ENCODE peak calls at places on chromosomes 4 and X, in four cellular contexts. L, N, W and R are unnamed samples.

GRCh38 chr4:68885545-68885944 is 66.1 kb downstream of the UGT2A3 start:
- DNase-seq in L (no peak), N (no peak), W (no peak), R (no peak)

GRCh38 chr4:109046549-109047171 is 255.8 kb downstream of the COL25A1 start:
- DNase-seq in L (no peak), N (peak), W (no peak), R (peak)

GRCh38 chr4:13544556-13545393 is 467 bp upstream of the NKX3-2 start:
- DNase-seq in L (peak), N (peak), W (no peak), R (peak)

GRCh38 chr4:65453398-65453797 is 216.9 kb downstream of the EPHA5 start:
- DNase-seq in L (no peak), N (no peak), W (no peak), R (no peak)

GRCh38 chr4:3516061-3516835 is 16.0 kb downstream of the LRPAP1 start:
- DNase-seq in L (no peak), N (no peak), W (no peak), R (no peak)

GRCh38 chr4:96342790-96343455 is 503.0 kb downstream of the PDHA2 start:
- DNase-seq in L (no peak), N (no peak), W (no peak), R (no peak)

GRCh38 chr4:110638347-110638746 is 15.5 kb upstream of the PITX2 start:
- DNase-seq in L (no peak), N (no peak), W (no peak), R (no peak)

GRCh38 chr4:74777531-74777930 is 16.8 kb downstream of the BTC start:
- DNase-seq in L (no peak), N (no peak), W (no peak), R (no peak)

GRCh38 chr4:75142377-75142776 is 209.5 kb downstream of the PARM1 start:
- DNase-seq in L (no peak), N (no peak), W (no peak), R (peak)

GRCh38 chrX:111372065-111372464 is 39.9 kb downstream of the DCX start:
- DNase-seq in L (no peak), N (no peak), W (no peak), R (no peak)

GRCh38 chrX:118503260-118504041 is 7.8 kb downstream of the DOCK11 start:
- DNase-seq in L (no peak), N (peak), W (no peak), R (no peak)

GRCh38 chr4:77618383-77619241 is 13.0 kb downstream of the CXCL13 start:
- DNase-seq in L (peak), N (peak), W (no peak), R (peak)

GRCh38 chrX:136810493-136810892 is 29.8 kb upstream of the ARHGEF6 start:
- DNase-seq in L (no peak), N (no peak), W (no peak), R (no peak)

GRCh38 chr4:111854494-111855087 is 290.7 kb upstream of the FAM241A start:
- DNase-seq in L (peak), N (peak), W (no peak), R (peak)

GRCh38 chrX:143429831-143430230 is 87.4 kb downstream of the SPANXN3 start:
- DNase-seq in L (no peak), N (no peak), W (no peak), R (no peak)

GRCh38 chrX:32448320-32448719 is 763.0 kb downstream of the DMD start:
- DNase-seq in L (no peak), N (no peak), W (peak), R (no peak)

GRCh38 chrX:10983526-10983925 is 127.6 kb upstream of the HCCS start:
- DNase-seq in L (no peak), N (no peak), W (no peak), R (no peak)

GRCh38 chrX:53435997-53436396 is 1.8 kb upstream of the HSD17B10 start:
- DNase-seq in L (peak), N (peak), W (peak), R (peak)

GRCh38 chr4:187387709-187388108 is 607.9 kb upstream of the ZFP42 start:
- DNase-seq in L (no peak), N (no peak), W (no peak), R (peak)

GRCh38 chr4:58192217-58192616 is 1082.0 kb upstream of the IGFBP7 start:
- DNase-seq in L (no peak), N (no peak), W (no peak), R (no peak)

GRCh38 chr4:113869743-113870375 is 108.3 kb upstream of the CAMK2D start:
- DNase-seq in L (no peak), N (no peak), W (peak), R (peak)

GRCh38 chr4:153465145-153465544 is 1.0 kb upstream of the TMEM131L start:
- DNase-seq in L (no peak), N (no peak), W (no peak), R (no peak)

GRCh38 chr4:19375931-19376330 is 875.8 kb upstream of the SLIT2 start:
- DNase-seq in L (no peak), N (no peak), W (no peak), R (peak)

GRCh38 chr4:139515531-139515958 is 40.5 kb downstream of the SETD7 start:
- DNase-seq in L (no peak), N (no peak), W (no peak), R (no peak)

DNA sequence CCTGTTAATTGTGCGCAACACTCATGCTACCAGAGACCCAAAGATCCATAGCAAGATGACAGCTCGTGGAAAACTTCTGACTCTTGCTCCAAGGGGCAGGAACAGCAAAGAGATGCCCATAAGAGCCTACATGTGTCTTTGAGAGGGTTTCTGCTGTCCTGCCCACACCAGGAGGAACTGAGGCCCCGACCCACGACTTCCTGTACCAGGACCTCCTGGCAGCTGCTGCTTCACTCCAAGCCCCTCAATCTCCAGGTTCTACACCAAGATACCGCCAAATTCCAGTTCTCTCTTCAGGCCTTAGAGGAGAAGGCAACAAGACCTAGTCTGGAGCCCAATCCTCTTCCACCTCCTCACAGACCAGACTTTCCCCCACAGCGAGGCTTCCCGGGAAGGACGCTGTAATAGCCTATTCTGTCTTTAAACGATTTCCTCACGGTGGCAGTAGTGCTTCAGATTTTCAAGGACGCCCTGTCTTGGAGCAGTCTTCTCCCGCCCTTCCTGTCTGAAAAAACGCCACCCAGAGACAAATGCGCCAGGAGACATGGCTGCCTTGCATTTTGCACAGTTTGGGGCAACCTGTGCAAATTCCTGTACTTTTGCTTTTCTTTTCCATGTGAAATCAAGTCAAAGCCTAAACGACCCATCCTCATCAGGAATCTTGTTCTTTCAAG is 230.2 kb upstream of the STK26 start:
- DNase-seq in L (peak), N (no peak), W (peak), R (peak)
- TF ChIP-seq MXI1 in L (peak), N (no peak), W (no peak), R (no peak)

GRCh38 chr4:17545374-17546140 is 30.6 kb downstream of the CLRN2 start:
- DNase-seq in L (no peak), N (no peak), W (no peak), R (no peak)
- H3K27ac ChIP-seq in L (no peak), N (no peak), W (no peak), R (no peak)

GRCh38 chr4:37243722-37244582 is 591 bp upstream of the NWD2 start:
- DNase-seq in L (peak), N (no peak), W (no peak), R (no peak)
- TF ChIP-seq MXI1 in L (no peak), N (no peak), W (no peak), R (no peak)

GRCh38 chr4:7957113-7957656 is 17.5 kb upstream of the AFAP1 start:
- DNase-seq in L (no peak), N (no peak), W (no peak), R (peak)
- H3K27ac ChIP-seq in L (peak), N (no peak), W (no peak), R (no peak)